ENCODE peak calls at places on chromosome 20, in four cellular contexts. Y is pancreas, E is spleen, V is adrenal gland. C is an unnamed sample.

GRCh38 chr20:24620937-24621519 is 151.6 kb downstream of the SYNDIG1 start:
- DNase-seq in Y (no peak), E (no peak), V (no peak), C (no peak)

GRCh38 chr20:47360489-47361267 is 4.2 kb upstream of the ZMYND8 start:
- DNase-seq in Y (peak), E (peak), V (peak), C (no peak)

GRCh38 chr20:17631576-17632319 is 50.3 kb downstream of the RRBP1 start:
- DNase-seq in Y (no peak), E (peak), V (no peak), C (peak)

GRCh38 chr20:63675681-63676368 is 17.7 kb downstream of the RTEL1 start:
- DNase-seq in Y (no peak), E (no peak), V (no peak), C (no peak)

GRCh38 chr20:63782051-63782471 is 42.5 kb downstream of the SLC2A4RG start:
- DNase-seq in Y (no peak), E (no peak), V (no peak), C (no peak)

GRCh38 chr20:7714549-7714948 is 225.7 kb downstream of the HAO1 start:
- DNase-seq in Y (no peak), E (no peak), V (no peak), C (no peak)

GRCh38 chr20:59576216-59576953 is 28.0 kb upstream of the PHACTR3 start:
- DNase-seq in Y (no peak), E (peak), V (no peak), C (no peak)

GRCh38 chr20:46111028-46111835 is 6.9 kb upstream of the CD40 start:
- DNase-seq in Y (peak), E (no peak), V (peak), C (no peak)

GRCh38 chr20:57996936-57997629 is 231.4 kb downstream of the ANKRD60 start:
- DNase-seq in Y (no peak), E (peak), V (no peak), C (no peak)

GRCh38 chr20:8803065-8803464 is 265.8 kb upstream of the PLCB4 start:
- DNase-seq in Y (no peak), E (no peak), V (no peak), C (no peak)

GRCh38 chr20:53751394-53752368 is 158.0 kb upstream of the ZNF217 start:
- DNase-seq in Y (no peak), E (no peak), V (no peak), C (no peak)

GRCh38 chr20:35232575-35232974 is 6.1 kb downstream of the MMP24 start:
- DNase-seq in Y (no peak), E (no peak), V (no peak), C (no peak)

GRCh38 chr20:37579091-37579490 is 51.4 kb upstream of the BLCAP start:
- DNase-seq in Y (no peak), E (no peak), V (no peak), C (no peak)

GRCh38 chr20:44711237-44711636 is 3.9 kb upstream of the CCN5 start:
- DNase-seq in Y (no peak), E (no peak), V (no peak), C (no peak)

GRCh38 chr20:13008761-13009681 is at the start of gene SPTLC3:
- DNase-seq in Y (peak), E (no peak), V (peak), C (no peak)

GRCh38 chr20:10454135-10454750 is 19.1 kb downstream of the SLX4IP start:
- DNase-seq in Y (no peak), E (no peak), V (no peak), C (no peak)

GRCh38 chr20:60428651-60429050 is 470.4 kb downstream of the CDH26 start:
- DNase-seq in Y (no peak), E (no peak), V (no peak), C (no peak)

GRCh38 chr20:35307666-35308653 is 15.7 kb upstream of the FAM83C start:
- DNase-seq in Y (no peak), E (no peak), V (peak), C (no peak)

GRCh38 chr20:36543187-36544133 is 2.1 kb downstream of the MYL9 start:
- DNase-seq in Y (no peak), E (peak), V (peak), C (peak)

GRCh38 chr20:4811661-4812181 is 90.0 kb downstream of the PRND start:
- DNase-seq in Y (peak), E (peak), V (peak), C (peak)

GRCh38 chr20:32829291-32830005 is 9.7 kb downstream of the MAPRE1 start:
- DNase-seq in Y (no peak), E (no peak), V (no peak), C (no peak)

GRCh38 chr20:61331542-61331941 is 79.5 kb downstream of the CDH4 start:
- DNase-seq in Y (no peak), E (peak), V (no peak), C (peak)

GRCh38 chr20:20181322-20181721 is 129.0 kb downstream of the CFAP61 start:
- DNase-seq in Y (no peak), E (no peak), V (no peak), C (no peak)

GRCh38 chr20:53621482-53622246 is 28.0 kb upstream of the ZNF217 start:
- DNase-seq in Y (peak), E (no peak), V (peak), C (no peak)

GRCh38 chr20:45545754-45546453 is 1.3 kb downstream of the EPPIN start:
- DNase-seq in Y (no peak), E (no peak), V (no peak), C (no peak)

GRCh38 chr20:37516697-37517370 is 4.2 kb upstream of the NNAT start:
- DNase-seq in Y (no peak), E (no peak), V (peak), C (no peak)

GRCh38 chr20:64209148-64209547 is 44.9 kb downstream of the MYT1 start:
- DNase-seq in Y (no peak), E (no peak), V (no peak), C (no peak)

GRCh38 chr20:14790771-14791517 is 453.5 kb upstream of the FLRT3 start:
- DNase-seq in Y (no peak), E (no peak), V (no peak), C (no peak)

GRCh38 chr20:17107127-17107526 is 119.7 kb upstream of the PCSK2 start:
- DNase-seq in Y (no peak), E (no peak), V (no peak), C (no peak)

GRCh38 chr20:45019027-45019763 is 52.9 kb downstream of the STK4 start:
- DNase-seq in Y (no peak), E (no peak), V (no peak), C (no peak)

GRCh38 chr20:12882832-12883506 is 125.8 kb upstream of the SPTLC3 start:
- DNase-seq in Y (no peak), E (no peak), V (no peak), C (no peak)

GRCh38 chr20:22456109-22456508 is 128.3 kb downstream of the FOXA2 start:
- DNase-seq in Y (no peak), E (no peak), V (no peak), C (no peak)

GRCh38 chr20:6164421-6165341 is 41.9 kb upstream of the FERMT1 start:
- DNase-seq in Y (no peak), E (no peak), V (peak), C (no peak)

GRCh38 chr20:17062712-17063111 is 164.1 kb upstream of the PCSK2 start:
- DNase-seq in Y (no peak), E (no peak), V (no peak), C (no peak)

GRCh38 chr20:46752639-46753235 is 43.3 kb downstream of the SLC2A10 start:
- DNase-seq in Y (peak), E (no peak), V (peak), C (no peak)

GRCh38 chr20:53993310-53993709 is 77.1 kb downstream of the BCAS1 start:
- DNase-seq in Y (no peak), E (no peak), V (no peak), C (no peak)

GRCh38 chr20:1299522-1299921 is 29.4 kb downstream of the SDCBP2 start:
- DNase-seq in Y (no peak), E (peak), V (no peak), C (no peak)
- TF ChIP-seq CTCF in Y (no peak), E (no peak), V (no peak), C (peak)

DNA sequence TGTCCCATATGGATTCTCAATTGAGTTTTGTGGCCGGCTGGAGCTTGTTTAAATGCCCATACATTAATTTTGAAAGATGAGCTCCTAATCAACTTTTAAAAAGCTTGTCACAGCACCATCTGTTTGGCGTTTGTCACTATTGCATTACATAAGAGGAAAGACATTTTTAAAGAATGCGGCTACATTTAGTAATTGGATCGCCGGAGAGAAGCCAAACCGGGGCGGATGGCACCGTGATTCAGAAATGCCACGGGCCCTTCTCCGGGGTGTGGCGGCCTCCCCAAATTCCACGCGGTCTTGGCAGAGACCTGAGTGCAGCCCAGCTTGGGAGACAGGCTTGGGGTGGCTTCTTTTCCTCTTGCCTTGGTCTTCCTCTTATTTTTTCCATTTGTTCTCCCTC is 67.7 kb upstream of the ZNFX1 start:
- DNase-seq in Y (no peak), E (no peak), V (no peak), C (no peak)
- TF ChIP-seq CTCF in Y (no peak), E (no peak), V (no peak), C (no peak)

GRCh38 chr20:39893013-39893685 is 795.9 kb downstream of the MAFB start:
- DNase-seq in Y (no peak), E (no peak), V (no peak), C (no peak)
- TF ChIP-seq CTCF in Y (no peak), E (no peak), V (peak), C (peak)

GRCh38 chr20:31578448-31579138 is 26.5 kb upstream of the ID1 start:
- DNase-seq in Y (no peak), E (no peak), V (no peak), C (no peak)
- TF ChIP-seq CTCF in Y (no peak), E (no peak), V (no peak), C (no peak)